ENCODE peak calls at places on chromosomes 13 and 19, in five cellular contexts. L is HepG2, S is SK-N-SH, U is K562, B is GM12878. M is an unnamed sample.

GRCh38 chr13:98143157-98143553 is 261 bp downstream of the FARP1 start:
- DNase-seq in L (no peak), S (peak), B (no peak), U (no peak), M (no peak)

GRCh38 chr19:13841339-13842293 is 35.3 kb upstream of the NANOS3 start:
- DNase-seq in B (no peak), U (no peak), S (peak), L (no peak), M (peak)

GRCh38 chr19:45952691-45953505 is 20.8 kb downstream of the NOVA2 start:
- DNase-seq in L (no peak), S (peak), B (no peak), U (peak), M (peak)

GRCh38 chr13:99979453-99980200 is 2.0 kb upstream of the ZIC2 start:
- DNase-seq in S (peak), U (no peak), L (no peak), B (no peak), M (no peak)

GRCh38 chr13:60689076-60689475 is 292.1 kb downstream of the TDRD3 start:
- DNase-seq in S (peak), B (no peak), L (no peak), U (no peak), M (no peak)

GRCh38 chr19:51294211-51294976 is 17.1 kb upstream of the IGLON5 start:
- DNase-seq in B (no peak), U (no peak), S (no peak), L (no peak), M (no peak)

GRCh38 chr19:35757231-35757748 is 461 bp upstream of the HSPB6 start:
- DNase-seq in U (peak), B (no peak), S (peak), L (peak), M (no peak)

GRCh38 chr19:54287456-54287855 is 6.5 kb upstream of the LILRB2 start:
- DNase-seq in B (no peak), L (no peak), U (no peak), S (no peak), M (no peak)

GRCh38 chr13:27481766-27482165 is 31.4 kb upstream of the MTIF3 start:
- DNase-seq in S (peak), L (peak), U (peak), B (no peak), M (peak)

GRCh38 chr13:72651196-72651595 is 76.2 kb downstream of the MZT1 start:
- DNase-seq in B (no peak), S (peak), L (peak), U (no peak), M (no peak)

GRCh38 chr19:33344210-33344609 is 29.3 kb upstream of the CEBPG start:
- DNase-seq in U (no peak), B (no peak), S (no peak), L (no peak), M (no peak)

GRCh38 chr13:47463726-47464125 is 537.3 kb downstream of the SUCLA2 start:
- DNase-seq in S (no peak), L (no peak), B (no peak), U (no peak), M (no peak)

GRCh38 chr13:76667551-76667950 is 218.7 kb downstream of the KCTD12 start:
- DNase-seq in S (peak), U (no peak), B (no peak), L (no peak), M (peak)

GRCh38 chr19:17347361-17347760 is 10.0 kb downstream of the GTPBP3 start:
- DNase-seq in S (no peak), L (no peak), U (no peak), B (no peak), M (no peak)

GRCh38 chr19:54164369-54165068 is 5.0 kb upstream of the LENG1 start:
- DNase-seq in S (no peak), L (no peak), B (no peak), U (peak), M (no peak)

GRCh38 chr13:40207110-40207478 is 459.3 kb downstream of the FOXO1 start:
- DNase-seq in S (no peak), U (no peak), B (peak), L (no peak), M (no peak)

GRCh38 chr19:37468961-37469777 is at the start of gene ZNF570:
- DNase-seq in B (peak), S (peak), U (peak), L (peak), M (peak)

GRCh38 chr13:98665638-98665995 is 86.9 kb downstream of the SLC15A1 start:
- DNase-seq in L (no peak), S (no peak), U (no peak), B (no peak), M (no peak)

GRCh38 chr19:49869009-49869483 is 1.7 kb upstream of the PNKP start:
- DNase-seq in L (no peak), S (peak), B (no peak), U (peak), M (no peak)

GRCh38 chr19:1833540-1833939 is 14.7 kb downstream of the REXO1 start:
- DNase-seq in L (no peak), S (no peak), U (no peak), B (no peak), M (no peak)

GRCh38 chr13:20217168-20217567 is 15.0 kb downstream of the GJB6 start:
- DNase-seq in L (peak), U (no peak), B (no peak), S (no peak), M (no peak)

GRCh38 chr13:74683411-74683810 is 549.2 kb upstream of the KLF12 start:
- DNase-seq in L (peak), U (no peak), S (no peak), B (no peak), M (no peak)

GRCh38 chr13:28347456-28348371 is 147.2 kb downstream of the FLT1 start:
- DNase-seq in U (peak), L (no peak), B (no peak), S (no peak), M (peak)

GRCh38 chr13:110912651-110913051 is 2.2 kb downstream of the ANKRD10 start:
- DNase-seq in S (no peak), U (no peak), B (no peak), L (peak), M (no peak)

GRCh38 chr19:35628264-35628564 is 622 bp upstream of the RBM42 start:
- DNase-seq in U (no peak), B (no peak), L (no peak), S (no peak), M (no peak)

GRCh38 chr13:34347784-34348573 is 530.0 kb downstream of the RFC3 start:
- DNase-seq in S (no peak), B (no peak), L (peak), U (no peak), M (no peak)

GRCh38 chr13:96229356-96229755 is 139.4 kb downstream of the HS6ST3 start:
- DNase-seq in S (peak), B (no peak), L (peak), U (peak), M (no peak)

GRCh38 chr13:24716446-24716845 is 36.2 kb downstream of the ATP12A start:
- DNase-seq in S (no peak), U (no peak), B (no peak), L (no peak), M (no peak)

GRCh38 chr13:113153810-113154748 is 4.4 kb upstream of the PROZ start:
- DNase-seq in S (peak), U (peak), B (peak), L (peak), M (peak)

GRCh38 chr19:32318884-32319520 is 26.4 kb upstream of the ZNF507 start:
- DNase-seq in B (no peak), U (peak), L (no peak), S (peak), M (no peak)

GRCh38 chr13:100540621-100541020 is 48.0 kb downstream of the GGACT start:
- DNase-seq in L (no peak), B (no peak), U (no peak), S (no peak), M (no peak)

GRCh38 chr13:52850396-52851152 is 2.1 kb upstream of the PCDH8 start:
- DNase-seq in S (peak), L (peak), B (no peak), U (peak), M (peak)

GRCh38 chr13:97757807-97758206 is 195.7 kb upstream of the IPO5 start:
- DNase-seq in S (no peak), L (no peak), B (no peak), U (no peak), M (no peak)

GRCh38 chr13:52128714-52129700 is at the start of gene NEK5:
- DNase-seq in U (peak), L (peak), S (peak), B (no peak), M (peak)

GRCh38 chr19:30226464-30227070 is 145.6 kb upstream of the ZNF536 start:
- DNase-seq in B (no peak), S (peak), L (no peak), U (no peak), M (no peak)

GRCh38 chr19:30224689-30225606 is 147.2 kb upstream of the ZNF536 start:
- DNase-seq in B (no peak), L (no peak), U (no peak), S (peak), M (no peak)

GRCh38 chr19:30223866-30224688 is 148.1 kb upstream of the ZNF536 start:
- DNase-seq in L (no peak), S (no peak), B (no peak), U (no peak), M (no peak)

GRCh38 chr19:30227071-30227621 is 145.0 kb upstream of the ZNF536 start:
- DNase-seq in S (no peak), B (no peak), L (no peak), U (no peak), M (no peak)

DNA sequence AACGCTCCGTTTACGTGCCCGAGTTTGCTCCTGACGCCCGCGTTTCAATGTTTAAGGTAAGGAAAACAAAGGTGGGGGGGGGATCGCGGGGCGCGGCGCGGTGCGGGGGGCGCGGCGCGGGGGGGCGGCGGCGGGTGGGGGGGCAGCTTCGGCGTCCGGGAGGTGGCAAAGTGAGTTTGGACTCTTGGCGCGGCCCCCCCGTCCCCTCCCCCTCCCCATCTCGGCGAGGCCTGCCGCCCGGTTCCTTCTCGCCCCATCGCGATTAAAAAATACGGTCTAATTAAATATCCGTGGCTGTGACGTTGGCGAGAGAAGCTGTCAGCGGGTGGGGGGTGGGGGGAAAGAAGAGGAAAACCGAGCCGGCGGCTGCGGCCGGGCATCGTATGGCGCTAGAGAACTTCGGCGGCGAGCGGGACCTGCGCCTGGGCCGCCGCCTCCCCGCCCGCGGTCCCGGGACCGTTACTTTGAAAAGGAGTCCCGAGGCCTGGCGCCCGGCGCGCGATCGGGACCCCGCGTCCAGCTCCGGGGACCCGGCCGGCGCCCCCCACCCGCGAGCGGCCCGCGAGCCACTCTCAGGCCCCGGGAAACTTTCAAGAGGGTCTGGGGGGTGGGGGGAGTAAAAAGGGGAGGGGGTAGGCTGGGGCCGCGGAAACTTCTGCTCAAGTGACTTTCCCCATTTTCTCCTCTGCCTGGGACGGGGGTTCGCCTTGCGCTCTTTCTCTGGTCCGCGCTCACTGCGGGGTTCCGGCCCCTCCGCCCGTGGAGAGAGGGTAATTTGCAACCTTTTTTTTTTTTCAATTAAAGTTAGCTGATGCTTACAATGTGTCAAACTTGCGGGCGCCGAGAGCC is 146.3 kb upstream of the ZNF536 start:
- DNase-seq in U (no peak), S (peak), B (no peak), L (no peak), M (no peak)
- TF ChIP-seq REST in U (no peak), S (no peak), B (no peak), L (no peak), M (no peak)

GRCh38 chr19:16026131-16026530 is 50.2 kb upstream of the TPM4 start:
- DNase-seq in L (no peak), S (peak), U (no peak), B (no peak), M (no peak)

GRCh38 chr19:16023558-16023915 is 52.8 kb upstream of the TPM4 start:
- DNase-seq in B (no peak), L (no peak), U (no peak), S (no peak), M (no peak)

GRCh38 chr19:16024266-16025107 is 51.8 kb upstream of the TPM4 start:
- DNase-seq in U (no peak), L (no peak), B (no peak), S (peak), M (no peak)

GRCh38 chr19:16026756-16027155 is 49.5 kb upstream of the TPM4 start:
- DNase-seq in S (peak), L (no peak), B (no peak), U (no peak), M (no peak)

GRCh38 chr19:16025108-16026101 is 50.9 kb upstream of the TPM4 start:
- DNase-seq in U (peak), S (peak), L (peak), B (no peak), M (peak)
- TF ChIP-seq GABPA in U (no peak), S (no peak), L (peak), B (no peak), M (no peak)

GRCh38 chr13:50529154-50529882 is 314.2 kb downstream of the DLEU7 start:
- DNase-seq in U (no peak), S (peak), B (no peak), L (no peak), M (no peak)
- TF ChIP-seq REST in U (no peak), S (no peak), B (no peak), L (no peak), M (no peak)

GRCh38 chr13:106034201-106034600 is 501.3 kb downstream of the EFNB2 start:
- DNase-seq in S (no peak), B (no peak), U (no peak), L (no peak), M (no peak)
- TF ChIP-seq GABPA in S (no peak), B (no peak), U (no peak), L (no peak), M (no peak)

GRCh38 chr19:10896851-10897526 is 25.6 kb downstream of the CARM1 start:
- DNase-seq in S (no peak), B (no peak), L (peak), U (no peak), M (peak)

GRCh38 chr19:10895920-10896319 is 24.6 kb downstream of the CARM1 start:
- DNase-seq in S (no peak), B (no peak), U (no peak), L (no peak), M (no peak)

GRCh38 chr19:10899171-10899653 is 27.9 kb downstream of the CARM1 start:
- DNase-seq in U (no peak), S (peak), L (no peak), B (no peak), M (no peak)

GRCh38 chr19:10895363-10895762 is 24.0 kb downstream of the CARM1 start:
- DNase-seq in B (no peak), U (no peak), S (no peak), L (no peak), M (no peak)

GRCh38 chr19:10898633-10899032 is 27.3 kb downstream of the CARM1 start:
- DNase-seq in S (no peak), U (no peak), L (no peak), B (no peak), M (no peak)
- TF ChIP-seq REST in S (no peak), U (no peak), L (no peak), B (no peak), M (no peak)

GRCh38 chr19:57348136-57348535 is 2.9 kb upstream of the ZNF304 start:
- DNase-seq in S (no peak), U (no peak), B (no peak), L (no peak), M (no peak)
- TF ChIP-seq GABPA in S (no peak), U (no peak), B (no peak), L (no peak), M (no peak)

GRCh38 chr19:28288850-28289249 is 924.1 kb downstream of the UQCRFS1 start:
- DNase-seq in U (no peak), S (no peak), L (no peak), B (no peak), M (no peak)

GRCh38 chr19:28290963-28291657 is 921.8 kb downstream of the UQCRFS1 start:
- DNase-seq in S (no peak), L (no peak), B (no peak), U (no peak), M (no peak)

GRCh38 chr19:28292822-28293500 is 920.0 kb downstream of the UQCRFS1 start:
- DNase-seq in S (peak), U (no peak), L (no peak), B (no peak), M (no peak)

GRCh38 chr19:28291874-28292273 is 921.1 kb downstream of the UQCRFS1 start:
- DNase-seq in B (no peak), U (no peak), L (no peak), S (no peak), M (no peak)

GRCh38 chr19:28289294-28290063 is 923.5 kb downstream of the UQCRFS1 start:
- DNase-seq in L (no peak), B (no peak), S (peak), U (no peak), M (no peak)
- TF ChIP-seq REST in L (no peak), B (no peak), S (no peak), U (no peak), M (no peak)

M was measured in HL-60.